ENCODE peak calls at places on chromosome 13, in four cellular contexts. C is NB4, A is GM12891, N is transverse colon. U is an unnamed sample.

GRCh38 chr13:24931450-24932217 is 164.3 kb upstream of the PABPC3 start:
- DNase-seq in C (no peak), A (no peak), N (no peak), U (no peak)

GRCh38 chr13:110330491-110331001 is 23.5 kb downstream of the COL4A2 start:
- DNase-seq in C (no peak), A (no peak), N (no peak), U (no peak)

GRCh38 chr13:25502551-25502950 is 130.8 kb downstream of the ATP8A2 start:
- DNase-seq in C (no peak), A (no peak), N (no peak), U (no peak)

GRCh38 chr13:78659450-78660110 is 625 bp upstream of the OBI1 start:
- DNase-seq in C (no peak), A (no peak), N (no peak), U (no peak)

GRCh38 chr13:65057986-65058385 is 2172.2 kb downstream of the PCDH9 start:
- DNase-seq in C (no peak), A (no peak), N (no peak), U (no peak)

GRCh38 chr13:76884167-76884566 is 2.0 kb downstream of the KCTD12 start:
- DNase-seq in C (peak; percentile 30), A (no peak), N (peak; percentile 17), U (no peak)

GRCh38 chr13:107144432-107144831 is 576.5 kb upstream of the ARGLU1 start:
- DNase-seq in C (no peak), A (no peak), N (no peak), U (no peak)

GRCh38 chr13:66665991-66666390 is 564.1 kb downstream of the PCDH9 start:
- DNase-seq in C (no peak), A (no peak), N (no peak), U (no peak)

GRCh38 chr13:29125145-29125933 is 305.2 kb downstream of the MTUS2 start:
- DNase-seq in C (no peak), A (no peak), N (no peak), U (no peak)

GRCh38 chr13:79491715-79492114 is 10.8 kb downstream of the NDFIP2 start:
- DNase-seq in C (no peak), A (no peak), N (no peak), U (no peak)

GRCh38 chr13:104592127-104592526 is 1525.9 kb upstream of the SLC10A2 start:
- DNase-seq in C (no peak), A (no peak), N (no peak), U (no peak)

GRCh38 chr13:29523199-29523931 is 72.1 kb downstream of the SLC7A1 start:
- DNase-seq in C (no peak), A (no peak), N (no peak), U (no peak)

GRCh38 chr13:20002766-20003165 is 44.2 kb downstream of the ZMYM2 start:
- DNase-seq in C (no peak), A (no peak), N (no peak), U (no peak)

GRCh38 chr13:96898855-96899254 is 95.4 kb downstream of the OXGR1 start:
- DNase-seq in C (no peak), A (no peak), N (no peak), U (no peak)

GRCh38 chr13:46756977-46757376 is 40.0 kb downstream of the ESD start:
- DNase-seq in C (no peak), A (no peak), N (no peak), U (no peak)

GRCh38 chr13:25659091-25659502 is 287.3 kb downstream of the ATP8A2 start:
- DNase-seq in C (no peak), A (no peak), N (no peak), U (no peak)

GRCh38 chr13:48585456-48585840 is 52.6 kb upstream of the RCBTB2 start:
- DNase-seq in C (peak; percentile 81), A (no peak), N (peak; percentile 31), U (no peak)

GRCh38 chr13:91399189-91400093 is 1.0 kb downstream of the GPC5 start:
- DNase-seq in C (no peak), A (no peak), N (no peak), U (no peak)

GRCh38 chr13:80132741-80133601 is 208.0 kb downstream of the SPRY2 start:
- DNase-seq in C (peak; percentile 15), A (no peak), N (peak; percentile 77), U (no peak)

GRCh38 chr13:90526711-90527110 is 820.8 kb upstream of the MIR17HG start:
- DNase-seq in C (no peak), A (no peak), N (no peak), U (no peak)

GRCh38 chr13:73168993-73169401 is 110.2 kb downstream of the KLF5 start:
- DNase-seq in C (no peak), A (no peak), N (peak; percentile 21), U (no peak)

GRCh38 chr13:79749985-79750551 is 269.1 kb downstream of the NDFIP2 start:
- DNase-seq in C (no peak), A (no peak), N (peak; percentile 34), U (no peak)

GRCh38 chr13:83325454-83325853 is 556.8 kb downstream of the SLITRK1 start:
- DNase-seq in C (no peak), A (no peak), N (no peak), U (no peak)

GRCh38 chr13:99971576-99972189 is at the start of gene ZIC5:
- DNase-seq in C (no peak), A (no peak), N (no peak), U (no peak)

GRCh38 chr13:73242515-73243015 is 183.8 kb downstream of the KLF5 start:
- DNase-seq in C (no peak), A (no peak), N (no peak), U (no peak)

GRCh38 chr13:107586216-107586615 is 629.1 kb downstream of the LIG4 start:
- DNase-seq in C (no peak), A (no peak), N (no peak), U (no peak)

GRCh38 chr13:30148171-30148754 is 159.1 kb downstream of the KATNAL1 start:
- DNase-seq in C (no peak), A (no peak), N (no peak), U (no peak)

GRCh38 chr13:53028063-53028462 is 550 bp upstream of the OLFM4 start:
- DNase-seq in C (no peak), A (no peak), N (no peak), U (no peak)

GRCh38 chr13:53032849-53033248 is 4.2 kb downstream of the OLFM4 start:
- DNase-seq in C (no peak), A (no peak), N (no peak), U (no peak)

GRCh38 chr13:53023246-53023645 is 5.4 kb upstream of the OLFM4 start:
- DNase-seq in C (no peak), A (no peak), N (no peak), U (no peak)

GRCh38 chr13:53028637-53029121 is at the start of gene OLFM4:
- DNase-seq in C (no peak), A (no peak), N (peak; percentile 51), U (no peak)
- TF ChIP-seq POLR2A in C (no peak), A (no peak), N (no peak), U (no peak)

DNA sequence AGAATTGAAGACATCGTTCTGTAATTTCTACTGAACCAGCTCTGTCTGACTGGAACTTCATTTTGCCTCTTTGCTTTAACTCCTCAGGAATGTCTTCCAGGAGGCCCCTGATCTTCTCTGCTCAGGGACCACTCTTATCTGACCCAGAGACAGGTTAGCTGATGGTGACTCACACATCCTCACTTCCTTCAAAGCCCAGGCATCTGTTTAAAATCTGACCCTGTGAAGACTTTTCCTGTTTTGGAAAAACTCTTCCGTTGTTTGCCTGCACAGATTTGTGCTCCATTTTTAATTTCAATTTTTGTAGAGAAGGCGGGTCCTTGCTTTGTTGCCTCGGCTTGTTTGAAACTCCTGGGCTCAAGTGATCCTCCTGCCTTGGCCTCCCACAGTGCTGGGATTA is 1.6 kb downstream of the ARL11 start:
- DNase-seq in C (no peak), A (no peak), N (no peak), U (no peak)
- TF ChIP-seq POLR2A in C (no peak), A (no peak), N (no peak), U (no peak)

GRCh38 chr13:40666058-40666904 is at the start of gene FOXO1:
- DNase-seq in C (peak; percentile 92), A (peak; percentile 92), N (peak; percentile 91), U (peak; percentile 94)
- TF ChIP-seq POLR2A in C (peak; percentile 61), A (peak; percentile 63), N (peak; percentile 73), U (peak; percentile 96)

DNA sequence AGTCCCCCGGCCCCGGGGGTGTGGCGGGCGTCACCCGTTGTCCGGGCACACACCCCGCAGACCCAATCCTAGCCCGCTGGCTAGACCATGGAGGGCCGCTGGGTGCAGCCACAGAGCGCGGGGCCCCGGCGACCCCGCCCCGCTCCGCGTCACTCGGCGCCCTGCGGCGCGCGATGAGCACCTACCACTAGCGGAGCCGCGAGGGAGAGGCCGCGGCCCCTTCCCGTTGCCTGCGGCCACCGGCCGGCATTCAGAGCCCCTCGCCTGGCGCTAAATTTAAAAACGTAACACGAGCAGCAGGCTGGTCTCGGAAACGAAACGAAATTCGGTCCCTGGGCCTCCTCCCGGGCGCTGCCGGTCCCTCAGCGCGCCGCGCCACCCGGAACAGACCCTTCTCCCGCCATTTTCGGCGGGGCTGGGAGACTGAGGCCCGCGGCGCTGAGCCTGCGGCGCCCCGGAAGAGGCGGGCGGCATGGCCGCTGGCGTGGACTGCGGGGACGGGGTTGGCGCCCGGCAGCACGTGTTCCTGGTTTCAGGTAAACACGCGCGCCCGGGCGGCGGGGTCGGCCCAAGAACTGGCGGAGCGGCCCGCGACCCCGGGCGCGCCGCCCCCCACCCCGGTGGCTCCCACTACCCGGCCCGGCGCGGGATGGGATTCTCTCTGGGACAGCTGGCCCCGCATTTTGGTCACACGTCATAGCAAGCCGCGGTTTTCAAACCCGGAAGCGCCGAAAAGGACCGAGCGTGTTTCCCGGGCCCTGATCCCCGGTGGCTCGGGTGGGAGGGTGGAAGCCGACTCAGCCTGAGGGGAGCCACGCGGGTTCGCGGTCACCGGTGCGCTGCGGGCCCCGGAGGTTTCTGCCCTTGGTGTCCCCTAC is at the start of gene RNASEH2B:
- DNase-seq in C (peak; percentile 92), A (peak; percentile 59), N (peak; percentile 73), U (peak; percentile 65)
- TF ChIP-seq POLR2A in C (peak; percentile 92), A (peak; percentile 57), N (peak; percentile 69), U (peak; percentile 81)

DNA sequence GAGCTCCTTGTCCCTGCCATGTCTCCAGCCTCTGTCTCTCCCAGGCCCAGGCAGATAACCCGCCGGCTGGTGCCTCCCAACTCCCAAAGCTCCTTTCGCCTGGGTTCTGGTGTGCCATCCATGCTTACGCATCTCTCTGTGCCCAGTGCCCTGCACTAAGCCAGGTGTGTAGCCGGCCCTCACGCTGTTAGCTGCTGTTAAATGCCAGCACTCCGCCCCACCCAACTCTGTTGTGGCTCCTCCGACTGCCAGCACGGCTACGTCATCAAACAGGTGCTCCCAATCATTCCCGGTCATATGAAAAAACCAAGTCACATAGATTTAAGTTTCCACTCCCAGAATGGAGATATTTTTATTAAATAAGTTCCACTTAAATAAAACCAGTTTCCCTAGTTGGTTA is 7.0 kb upstream of the HSPH1 start:
- DNase-seq in C (no peak), A (no peak), N (peak; percentile 76), U (no peak)
- TF ChIP-seq POLR2A in C (no peak), A (no peak), N (no peak), U (no peak)

U was measured in GM12892.